ENCODE peak calls at places on chromosomes 6 and 20, in six cellular contexts. One of them, this sample, is unnamed.

GRCh38 chr6:30322527-30323501 is 3.9 kb upstream of the TRIM39 start:
- DNase-seq in astrocyte of the cerebellum: no peak
- DNase-seq in H1: no peak
- DNase-seq in lung: no peak
- DNase-seq in Caco-2: no peak
- DNase-seq in CD4-positive, CD25-positive, alpha-beta regulatory T cell: no peak
- DNase-seq in this sample: no peak

GRCh38 chr20:50328996-50329898 is 138.6 kb downstream of the CEBPB start:
- DNase-seq in astrocyte of the cerebellum: no peak
- DNase-seq in H1: no peak
- DNase-seq in lung: no peak
- DNase-seq in Caco-2: no peak
- DNase-seq in CD4-positive, CD25-positive, alpha-beta regulatory T cell: no peak
- DNase-seq in this sample: no peak

GRCh38 chr20:59939052-59939878 is 840 bp downstream of the PPP1R3D start:
- DNase-seq in astrocyte of the cerebellum: no peak
- DNase-seq in H1: peak
- DNase-seq in lung: no peak
- DNase-seq in Caco-2: no peak
- DNase-seq in CD4-positive, CD25-positive, alpha-beta regulatory T cell: no peak
- DNase-seq in this sample: no peak

GRCh38 chr20:35831983-35832382 is 60.2 kb downstream of the PHF20 start:
- DNase-seq in astrocyte of the cerebellum: no peak
- DNase-seq in H1: no peak
- DNase-seq in lung: no peak
- DNase-seq in Caco-2: no peak
- DNase-seq in CD4-positive, CD25-positive, alpha-beta regulatory T cell: no peak
- DNase-seq in this sample: no peak

GRCh38 chr6:33420493-33421343 is 853 bp downstream of the SYNGAP1 start:
- DNase-seq in astrocyte of the cerebellum: no peak
- DNase-seq in H1: no peak
- DNase-seq in lung: no peak
- DNase-seq in Caco-2: no peak
- DNase-seq in CD4-positive, CD25-positive, alpha-beta regulatory T cell: no peak
- DNase-seq in this sample: peak

GRCh38 chr20:4814696-4815252 is 93.1 kb downstream of the PRND start:
- DNase-seq in astrocyte of the cerebellum: no peak
- DNase-seq in H1: no peak
- DNase-seq in lung: no peak
- DNase-seq in Caco-2: peak
- DNase-seq in CD4-positive, CD25-positive, alpha-beta regulatory T cell: peak
- DNase-seq in this sample: no peak

GRCh38 chr20:62239278-62239879 is 1.1 kb downstream of the OSBPL2 start:
- DNase-seq in astrocyte of the cerebellum: no peak
- DNase-seq in H1: no peak
- DNase-seq in lung: no peak
- DNase-seq in Caco-2: no peak
- DNase-seq in CD4-positive, CD25-positive, alpha-beta regulatory T cell: no peak
- DNase-seq in this sample: no peak

GRCh38 chr6:85458184-85458583 is 8.3 kb downstream of the NT5E start:
- DNase-seq in astrocyte of the cerebellum: no peak
- DNase-seq in H1: no peak
- DNase-seq in lung: no peak
- DNase-seq in Caco-2: no peak
- DNase-seq in CD4-positive, CD25-positive, alpha-beta regulatory T cell: no peak
- DNase-seq in this sample: no peak

GRCh38 chr6:81002126-81002525 is 750.4 kb downstream of the TENT5A start:
- DNase-seq in astrocyte of the cerebellum: no peak
- DNase-seq in H1: no peak
- DNase-seq in lung: no peak
- DNase-seq in Caco-2: no peak
- DNase-seq in CD4-positive, CD25-positive, alpha-beta regulatory T cell: no peak
- DNase-seq in this sample: no peak

GRCh38 chr6:143575840-143576498 is 64.4 kb upstream of the FUCA2 start:
- DNase-seq in astrocyte of the cerebellum: no peak
- DNase-seq in H1: no peak
- DNase-seq in lung: no peak
- DNase-seq in Caco-2: no peak
- DNase-seq in CD4-positive, CD25-positive, alpha-beta regulatory T cell: no peak
- DNase-seq in this sample: no peak

GRCh38 chr6:72850040-72850439 is 228.2 kb downstream of the KCNQ5 start:
- DNase-seq in astrocyte of the cerebellum: no peak
- DNase-seq in H1: no peak
- DNase-seq in lung: no peak
- DNase-seq in Caco-2: no peak
- DNase-seq in CD4-positive, CD25-positive, alpha-beta regulatory T cell: no peak
- DNase-seq in this sample: no peak

GRCh38 chr20:25686081-25687077 is 10.3 kb downstream of the ZNF337 start:
- DNase-seq in astrocyte of the cerebellum: no peak
- DNase-seq in H1: no peak
- DNase-seq in lung: no peak
- DNase-seq in Caco-2: no peak
- DNase-seq in CD4-positive, CD25-positive, alpha-beta regulatory T cell: no peak
- DNase-seq in this sample: peak

GRCh38 chr20:46688151-46689081 is 828 bp downstream of the TP53RK start:
- DNase-seq in astrocyte of the cerebellum: no peak
- DNase-seq in H1: no peak
- DNase-seq in lung: no peak
- DNase-seq in Caco-2: no peak
- DNase-seq in CD4-positive, CD25-positive, alpha-beta regulatory T cell: no peak
- DNase-seq in this sample: no peak

GRCh38 chr6:43724914-43725642 is 37.5 kb upstream of the MRPS18A start:
- DNase-seq in astrocyte of the cerebellum: peak
- DNase-seq in H1: no peak
- DNase-seq in lung: peak
- DNase-seq in Caco-2: no peak
- DNase-seq in CD4-positive, CD25-positive, alpha-beta regulatory T cell: peak
- DNase-seq in this sample: peak

GRCh38 chr6:29762781-29763214 is 39.6 kb downstream of the HLA-F start:
- DNase-seq in astrocyte of the cerebellum: no peak
- DNase-seq in H1: no peak
- DNase-seq in lung: peak
- DNase-seq in Caco-2: no peak
- DNase-seq in CD4-positive, CD25-positive, alpha-beta regulatory T cell: no peak
- DNase-seq in this sample: no peak

GRCh38 chr20:63089051-63089907 is 82.5 kb upstream of the BHLHE23 start:
- DNase-seq in astrocyte of the cerebellum: no peak
- DNase-seq in H1: peak
- DNase-seq in lung: no peak
- DNase-seq in Caco-2: peak
- DNase-seq in CD4-positive, CD25-positive, alpha-beta regulatory T cell: no peak
- DNase-seq in this sample: no peak

GRCh38 chr6:46629698-46630097 is 22.9 kb downstream of the CYP39A1 start:
- DNase-seq in astrocyte of the cerebellum: no peak
- DNase-seq in H1: no peak
- DNase-seq in lung: no peak
- DNase-seq in Caco-2: no peak
- DNase-seq in CD4-positive, CD25-positive, alpha-beta regulatory T cell: no peak
- DNase-seq in this sample: no peak

GRCh38 chr20:50381771-50382593 is 128.2 kb upstream of the PTPN1 start:
- DNase-seq in astrocyte of the cerebellum: no peak
- DNase-seq in H1: no peak
- DNase-seq in lung: no peak
- DNase-seq in Caco-2: no peak
- DNase-seq in CD4-positive, CD25-positive, alpha-beta regulatory T cell: no peak
- DNase-seq in this sample: peak

GRCh38 chr20:9886227-9886626 is 47.4 kb upstream of the PAK5 start:
- DNase-seq in astrocyte of the cerebellum: no peak
- DNase-seq in H1: no peak
- DNase-seq in lung: no peak
- DNase-seq in Caco-2: no peak
- DNase-seq in CD4-positive, CD25-positive, alpha-beta regulatory T cell: no peak
- DNase-seq in this sample: no peak

GRCh38 chr6:43054206-43054943 is 724 bp upstream of the CUL7 start:
- DNase-seq in astrocyte of the cerebellum: no peak
- DNase-seq in H1: no peak
- DNase-seq in lung: no peak
- DNase-seq in Caco-2: no peak
- DNase-seq in CD4-positive, CD25-positive, alpha-beta regulatory T cell: no peak
- DNase-seq in this sample: no peak

GRCh38 chr6:83068628-83069027 is 1.2 kb downstream of the DOP1A start:
- DNase-seq in astrocyte of the cerebellum: no peak
- DNase-seq in H1: no peak
- DNase-seq in lung: no peak
- DNase-seq in Caco-2: no peak
- DNase-seq in CD4-positive, CD25-positive, alpha-beta regulatory T cell: no peak
- DNase-seq in this sample: no peak

GRCh38 chr6:91659881-91660280 is 1073.0 kb upstream of the MAP3K7 start:
- DNase-seq in astrocyte of the cerebellum: no peak
- DNase-seq in H1: no peak
- DNase-seq in lung: no peak
- DNase-seq in Caco-2: no peak
- DNase-seq in CD4-positive, CD25-positive, alpha-beta regulatory T cell: no peak
- DNase-seq in this sample: no peak

GRCh38 chr6:159594106-159594749 is 98.8 kb downstream of the SOD2 start:
- DNase-seq in astrocyte of the cerebellum: peak
- DNase-seq in H1: no peak
- DNase-seq in lung: no peak
- DNase-seq in Caco-2: no peak
- DNase-seq in CD4-positive, CD25-positive, alpha-beta regulatory T cell: no peak
- DNase-seq in this sample: no peak

GRCh38 chr20:17848649-17849048 is 119.9 kb downstream of the SNX5 start:
- DNase-seq in astrocyte of the cerebellum: no peak
- DNase-seq in H1: no peak
- DNase-seq in lung: no peak
- DNase-seq in Caco-2: no peak
- DNase-seq in CD4-positive, CD25-positive, alpha-beta regulatory T cell: no peak
- DNase-seq in this sample: peak

GRCh38 chr6:134288538-134289203 is 29.2 kb downstream of the SGK1 start:
- DNase-seq in astrocyte of the cerebellum: peak
- DNase-seq in H1: no peak
- DNase-seq in lung: no peak
- DNase-seq in Caco-2: no peak
- DNase-seq in CD4-positive, CD25-positive, alpha-beta regulatory T cell: no peak
- DNase-seq in this sample: peak

GRCh38 chr6:44043479-44044153 is 83.6 kb downstream of the MRPL14 start:
- DNase-seq in astrocyte of the cerebellum: no peak
- DNase-seq in H1: no peak
- DNase-seq in lung: no peak
- DNase-seq in Caco-2: no peak
- DNase-seq in CD4-positive, CD25-positive, alpha-beta regulatory T cell: no peak
- DNase-seq in this sample: no peak

GRCh38 chr6:118207947-118208346 is 300.9 kb downstream of the SLC35F1 start:
- DNase-seq in astrocyte of the cerebellum: no peak
- DNase-seq in H1: no peak
- DNase-seq in lung: no peak
- DNase-seq in Caco-2: no peak
- DNase-seq in CD4-positive, CD25-positive, alpha-beta regulatory T cell: no peak
- DNase-seq in this sample: no peak

GRCh38 chr20:56626367-56627121 is 2.6 kb upstream of the TFAP2C start:
- DNase-seq in astrocyte of the cerebellum: no peak
- DNase-seq in H1: peak
- DNase-seq in lung: no peak
- DNase-seq in Caco-2: no peak
- DNase-seq in CD4-positive, CD25-positive, alpha-beta regulatory T cell: no peak
- DNase-seq in this sample: peak

GRCh38 chr6:153074761-153075160 is 56.3 kb downstream of the RGS17 start:
- DNase-seq in astrocyte of the cerebellum: no peak
- DNase-seq in H1: no peak
- DNase-seq in lung: no peak
- DNase-seq in Caco-2: no peak
- DNase-seq in CD4-positive, CD25-positive, alpha-beta regulatory T cell: no peak
- DNase-seq in this sample: no peak
- H3K4me3 ChIP-seq in astrocyte of the cerebellum: no peak
- H3K4me3 ChIP-seq in H1: no peak
- H3K4me3 ChIP-seq in lung: no peak
- H3K4me3 ChIP-seq in Caco-2: no peak
- H3K4me3 ChIP-seq in CD4-positive, CD25-positive, alpha-beta regulatory T cell: no peak
- H3K4me3 ChIP-seq in this sample: no peak

GRCh38 chr20:32509639-32510066 is 75.5 kb downstream of the NOL4L start:
- DNase-seq in astrocyte of the cerebellum: no peak
- DNase-seq in H1: no peak
- DNase-seq in lung: no peak
- DNase-seq in Caco-2: no peak
- DNase-seq in CD4-positive, CD25-positive, alpha-beta regulatory T cell: peak
- DNase-seq in this sample: peak
- H3K4me3 ChIP-seq in astrocyte of the cerebellum: no peak
- H3K4me3 ChIP-seq in H1: no peak
- H3K4me3 ChIP-seq in lung: no peak
- H3K4me3 ChIP-seq in Caco-2: no peak
- H3K4me3 ChIP-seq in CD4-positive, CD25-positive, alpha-beta regulatory T cell: peak
- H3K4me3 ChIP-seq in this sample: peak

GRCh38 chr6:142167071-142167470 is 20.0 kb downstream of the VTA1 start:
- DNase-seq in astrocyte of the cerebellum: no peak
- DNase-seq in H1: no peak
- DNase-seq in lung: no peak
- DNase-seq in Caco-2: no peak
- DNase-seq in CD4-positive, CD25-positive, alpha-beta regulatory T cell: no peak
- DNase-seq in this sample: no peak
- H3K4me3 ChIP-seq in astrocyte of the cerebellum: no peak
- H3K4me3 ChIP-seq in H1: no peak
- H3K4me3 ChIP-seq in lung: no peak
- H3K4me3 ChIP-seq in Caco-2: no peak
- H3K4me3 ChIP-seq in CD4-positive, CD25-positive, alpha-beta regulatory T cell: no peak
- H3K4me3 ChIP-seq in this sample: no peak

DNA sequence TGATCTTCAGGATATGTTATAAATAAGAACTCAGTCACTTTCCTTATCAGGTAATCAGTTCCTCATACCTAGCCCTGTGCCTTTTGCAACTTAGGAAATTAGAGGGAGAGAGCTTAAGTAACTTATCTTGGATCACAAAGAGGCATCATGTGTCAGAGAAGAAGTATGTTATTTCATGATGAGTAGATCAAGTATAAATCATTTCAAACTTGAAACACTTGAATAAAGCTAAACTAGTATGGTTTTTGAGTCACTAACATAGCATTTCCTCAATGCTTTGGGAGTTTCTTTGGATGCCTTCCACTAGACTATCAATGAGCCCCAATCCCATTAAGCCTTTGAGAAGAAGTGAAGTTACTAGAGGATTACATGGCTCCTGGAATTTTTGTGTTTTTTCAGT is 102.6 kb upstream of the TNFAIP3 start:
- DNase-seq in astrocyte of the cerebellum: peak
- DNase-seq in H1: no peak
- DNase-seq in lung: no peak
- DNase-seq in Caco-2: no peak
- DNase-seq in CD4-positive, CD25-positive, alpha-beta regulatory T cell: no peak
- DNase-seq in this sample: no peak
- H3K4me3 ChIP-seq in astrocyte of the cerebellum: no peak
- H3K4me3 ChIP-seq in H1: no peak
- H3K4me3 ChIP-seq in lung: no peak
- H3K4me3 ChIP-seq in Caco-2: no peak
- H3K4me3 ChIP-seq in CD4-positive, CD25-positive, alpha-beta regulatory T cell: no peak
- H3K4me3 ChIP-seq in this sample: no peak

GRCh38 chr6:27332692-27333641 is 20.9 kb upstream of the POM121L2 start:
- DNase-seq in astrocyte of the cerebellum: no peak
- DNase-seq in H1: peak
- DNase-seq in lung: no peak
- DNase-seq in Caco-2: peak
- DNase-seq in CD4-positive, CD25-positive, alpha-beta regulatory T cell: peak
- DNase-seq in this sample: no peak
- H3K4me3 ChIP-seq in astrocyte of the cerebellum: peak
- H3K4me3 ChIP-seq in H1: peak
- H3K4me3 ChIP-seq in lung: no peak
- H3K4me3 ChIP-seq in Caco-2: peak
- H3K4me3 ChIP-seq in CD4-positive, CD25-positive, alpha-beta regulatory T cell: peak
- H3K4me3 ChIP-seq in this sample: no peak

GRCh38 chr6:66930559-66931290 is 1223.7 kb upstream of the EYS start:
- DNase-seq in astrocyte of the cerebellum: no peak
- DNase-seq in H1: no peak
- DNase-seq in lung: no peak
- DNase-seq in Caco-2: no peak
- DNase-seq in CD4-positive, CD25-positive, alpha-beta regulatory T cell: no peak
- DNase-seq in this sample: no peak
- H3K4me3 ChIP-seq in astrocyte of the cerebellum: no peak
- H3K4me3 ChIP-seq in H1: no peak
- H3K4me3 ChIP-seq in lung: no peak
- H3K4me3 ChIP-seq in Caco-2: no peak
- H3K4me3 ChIP-seq in CD4-positive, CD25-positive, alpha-beta regulatory T cell: no peak
- H3K4me3 ChIP-seq in this sample: no peak

This sample was measured in Jurkat, Clone E6-1.